ENCODE peak calls at places on chromosomes 1 and 21, in five cellular contexts. One of them, this sample, is unnamed.

GRCh38 chr1:6269997-6270401 is 9.1 kb upstream of the GPR153 start:
- DNase-seq in CD8-positive, alpha-beta memory T cell: no peak
- DNase-seq in sigmoid colon: no peak
- DNase-seq in brain microvascular endothelial cell: no peak
- DNase-seq in PC-3: no peak
- DNase-seq in this sample: no peak

GRCh38 chr1:66731462-66731861 is 20.8 kb upstream of the DYNLT5 start:
- DNase-seq in CD8-positive, alpha-beta memory T cell: no peak
- DNase-seq in sigmoid colon: no peak
- DNase-seq in brain microvascular endothelial cell: no peak
- DNase-seq in PC-3: peak
- DNase-seq in this sample: no peak

GRCh38 chr1:99808391-99809115 is 41.6 kb upstream of the AGL start:
- DNase-seq in CD8-positive, alpha-beta memory T cell: no peak
- DNase-seq in sigmoid colon: peak
- DNase-seq in brain microvascular endothelial cell: peak
- DNase-seq in PC-3: peak
- DNase-seq in this sample: peak

GRCh38 chr1:192439373-192440025 is 122.7 kb downstream of the RGS21 start:
- DNase-seq in CD8-positive, alpha-beta memory T cell: no peak
- DNase-seq in sigmoid colon: no peak
- DNase-seq in brain microvascular endothelial cell: peak
- DNase-seq in PC-3: peak
- DNase-seq in this sample: no peak

GRCh38 chr1:37605061-37605650 is 9.4 kb upstream of the GNL2 start:
- DNase-seq in CD8-positive, alpha-beta memory T cell: no peak
- DNase-seq in sigmoid colon: no peak
- DNase-seq in brain microvascular endothelial cell: no peak
- DNase-seq in PC-3: no peak
- DNase-seq in this sample: no peak

GRCh38 chr1:100799954-100800612 is 80.5 kb downstream of the VCAM1 start:
- DNase-seq in CD8-positive, alpha-beta memory T cell: no peak
- DNase-seq in sigmoid colon: no peak
- DNase-seq in brain microvascular endothelial cell: peak
- DNase-seq in PC-3: peak
- DNase-seq in this sample: no peak

GRCh38 chr1:217812175-217812574 is 181.0 kb downstream of the SPATA17 start:
- DNase-seq in CD8-positive, alpha-beta memory T cell: no peak
- DNase-seq in sigmoid colon: no peak
- DNase-seq in brain microvascular endothelial cell: no peak
- DNase-seq in PC-3: no peak
- DNase-seq in this sample: no peak

GRCh38 chr1:152926091-152926490 is 17.7 kb downstream of the IVL start:
- DNase-seq in CD8-positive, alpha-beta memory T cell: no peak
- DNase-seq in sigmoid colon: no peak
- DNase-seq in brain microvascular endothelial cell: no peak
- DNase-seq in PC-3: peak
- DNase-seq in this sample: no peak

GRCh38 chr1:201461193-201461657 is 7.8 kb downstream of the PHLDA3 start:
- DNase-seq in CD8-positive, alpha-beta memory T cell: no peak
- DNase-seq in sigmoid colon: peak
- DNase-seq in brain microvascular endothelial cell: peak
- DNase-seq in PC-3: peak
- DNase-seq in this sample: no peak

GRCh38 chr21:15752763-15753407 is 23.1 kb downstream of the USP25 start:
- DNase-seq in CD8-positive, alpha-beta memory T cell: no peak
- DNase-seq in sigmoid colon: no peak
- DNase-seq in brain microvascular endothelial cell: no peak
- DNase-seq in PC-3: peak
- DNase-seq in this sample: no peak

GRCh38 chr1:205456383-205456867 is 580 bp upstream of the BLACAT1 start:
- DNase-seq in CD8-positive, alpha-beta memory T cell: no peak
- DNase-seq in sigmoid colon: no peak
- DNase-seq in brain microvascular endothelial cell: no peak
- DNase-seq in PC-3: no peak
- DNase-seq in this sample: no peak

GRCh38 chr1:59730759-59731478 is 83.8 kb upstream of the HOOK1 start:
- DNase-seq in CD8-positive, alpha-beta memory T cell: no peak
- DNase-seq in sigmoid colon: peak
- DNase-seq in brain microvascular endothelial cell: peak
- DNase-seq in PC-3: peak
- DNase-seq in this sample: no peak

GRCh38 chr1:217274416-217274815 is 356.5 kb downstream of the GPATCH2 start:
- DNase-seq in CD8-positive, alpha-beta memory T cell: no peak
- DNase-seq in sigmoid colon: no peak
- DNase-seq in brain microvascular endothelial cell: peak
- DNase-seq in PC-3: no peak
- DNase-seq in this sample: no peak

GRCh38 chr1:20589331-20590312 is 725 bp downstream of the CDA start:
- DNase-seq in CD8-positive, alpha-beta memory T cell: no peak
- DNase-seq in sigmoid colon: peak
- DNase-seq in brain microvascular endothelial cell: no peak
- DNase-seq in PC-3: no peak
- DNase-seq in this sample: no peak

GRCh38 chr1:77642196-77642595 is 40.3 kb downstream of the ZZZ3 start:
- DNase-seq in CD8-positive, alpha-beta memory T cell: no peak
- DNase-seq in sigmoid colon: no peak
- DNase-seq in brain microvascular endothelial cell: peak
- DNase-seq in PC-3: no peak
- DNase-seq in this sample: no peak

GRCh38 chr1:89698020-89698560 is 65.2 kb downstream of the LRRC8C start:
- DNase-seq in CD8-positive, alpha-beta memory T cell: no peak
- DNase-seq in sigmoid colon: no peak
- DNase-seq in brain microvascular endothelial cell: no peak
- DNase-seq in PC-3: no peak
- DNase-seq in this sample: no peak

GRCh38 chr1:206633708-206634121 is 1.6 kb upstream of the DYRK3 start:
- DNase-seq in CD8-positive, alpha-beta memory T cell: no peak
- DNase-seq in sigmoid colon: peak
- DNase-seq in brain microvascular endothelial cell: peak
- DNase-seq in PC-3: peak
- DNase-seq in this sample: no peak

GRCh38 chr1:154419620-154420020 is 14.5 kb downstream of the IL6R start:
- DNase-seq in CD8-positive, alpha-beta memory T cell: no peak
- DNase-seq in sigmoid colon: peak
- DNase-seq in brain microvascular endothelial cell: peak
- DNase-seq in PC-3: peak
- DNase-seq in this sample: no peak

GRCh38 chr1:101511501-101511900 is 274.7 kb downstream of the S1PR1 start:
- DNase-seq in CD8-positive, alpha-beta memory T cell: no peak
- DNase-seq in sigmoid colon: no peak
- DNase-seq in brain microvascular endothelial cell: no peak
- DNase-seq in PC-3: no peak
- DNase-seq in this sample: no peak

GRCh38 chr1:2174348-2175054 is 20.1 kb downstream of the FAAP20 start:
- DNase-seq in CD8-positive, alpha-beta memory T cell: no peak
- DNase-seq in sigmoid colon: peak
- DNase-seq in brain microvascular endothelial cell: no peak
- DNase-seq in PC-3: peak
- DNase-seq in this sample: peak
- H3K4me3 ChIP-seq in CD8-positive, alpha-beta memory T cell: no peak
- H3K4me3 ChIP-seq in sigmoid colon: peak
- H3K4me3 ChIP-seq in brain microvascular endothelial cell: no peak
- H3K4me3 ChIP-seq in PC-3: no peak
- H3K4me3 ChIP-seq in this sample: no peak

GRCh38 chr1:231950732-231951131 is 324.1 kb downstream of the DISC1 start:
- DNase-seq in CD8-positive, alpha-beta memory T cell: no peak
- DNase-seq in sigmoid colon: no peak
- DNase-seq in brain microvascular endothelial cell: no peak
- DNase-seq in PC-3: no peak
- DNase-seq in this sample: no peak
- H3K27ac ChIP-seq in CD8-positive, alpha-beta memory T cell: no peak
- H3K27ac ChIP-seq in sigmoid colon: no peak
- H3K27ac ChIP-seq in brain microvascular endothelial cell: no peak
- H3K27ac ChIP-seq in PC-3: peak
- H3K27ac ChIP-seq in this sample: no peak

DNA sequence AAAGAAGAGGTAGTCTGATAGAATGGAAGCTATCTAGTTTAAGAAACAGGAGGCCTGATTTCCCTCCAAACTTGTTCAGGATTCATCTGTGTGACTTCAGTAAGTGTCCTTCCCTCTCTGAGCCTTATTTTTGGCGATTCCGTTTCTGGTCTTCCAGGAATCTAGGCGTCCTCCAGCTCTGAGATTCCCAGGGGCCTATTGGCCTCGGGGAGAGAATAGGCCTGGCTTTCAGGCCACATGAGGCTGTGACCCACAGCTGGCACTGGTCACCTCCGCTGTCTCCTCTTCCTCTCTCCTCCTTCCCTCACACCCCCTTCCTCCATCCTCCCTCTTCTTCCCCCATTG is 95.0 kb downstream of the FOXD2 start:
- DNase-seq in CD8-positive, alpha-beta memory T cell: no peak
- DNase-seq in sigmoid colon: no peak
- DNase-seq in brain microvascular endothelial cell: no peak
- DNase-seq in PC-3: no peak
- DNase-seq in this sample: no peak
- H3K4me3 ChIP-seq in CD8-positive, alpha-beta memory T cell: no peak
- H3K4me3 ChIP-seq in sigmoid colon: peak
- H3K4me3 ChIP-seq in brain microvascular endothelial cell: peak
- H3K4me3 ChIP-seq in PC-3: no peak
- H3K4me3 ChIP-seq in this sample: peak

GRCh38 chr1:184753093-184753492 is 1.6 kb downstream of the EDEM3 start:
- DNase-seq in CD8-positive, alpha-beta memory T cell: no peak
- DNase-seq in sigmoid colon: no peak
- DNase-seq in brain microvascular endothelial cell: no peak
- DNase-seq in PC-3: no peak
- DNase-seq in this sample: no peak
- H3K27ac ChIP-seq in CD8-positive, alpha-beta memory T cell: peak
- H3K27ac ChIP-seq in sigmoid colon: no peak
- H3K27ac ChIP-seq in brain microvascular endothelial cell: no peak
- H3K27ac ChIP-seq in PC-3: no peak
- H3K27ac ChIP-seq in this sample: no peak

GRCh38 chr1:172383541-172383940 is 36.9 kb upstream of the C1orf105 start:
- DNase-seq in CD8-positive, alpha-beta memory T cell: no peak
- DNase-seq in sigmoid colon: no peak
- DNase-seq in brain microvascular endothelial cell: peak
- DNase-seq in PC-3: no peak
- DNase-seq in this sample: no peak
- H3K4me3 ChIP-seq in CD8-positive, alpha-beta memory T cell: no peak
- H3K4me3 ChIP-seq in sigmoid colon: peak
- H3K4me3 ChIP-seq in brain microvascular endothelial cell: no peak
- H3K4me3 ChIP-seq in PC-3: no peak
- H3K4me3 ChIP-seq in this sample: no peak

GRCh38 chr21:41709166-41709565 is 57.7 kb downstream of the RIPK4 start:
- DNase-seq in CD8-positive, alpha-beta memory T cell: no peak
- DNase-seq in sigmoid colon: no peak
- DNase-seq in brain microvascular endothelial cell: no peak
- DNase-seq in PC-3: no peak
- DNase-seq in this sample: no peak

GRCh38 chr21:41705546-41706262 is 61.1 kb downstream of the RIPK4 start:
- DNase-seq in CD8-positive, alpha-beta memory T cell: no peak
- DNase-seq in sigmoid colon: no peak
- DNase-seq in brain microvascular endothelial cell: no peak
- DNase-seq in PC-3: no peak
- DNase-seq in this sample: no peak

GRCh38 chr21:41706263-41706639 is 60.6 kb downstream of the RIPK4 start:
- DNase-seq in CD8-positive, alpha-beta memory T cell: no peak
- DNase-seq in sigmoid colon: no peak
- DNase-seq in brain microvascular endothelial cell: no peak
- DNase-seq in PC-3: no peak
- DNase-seq in this sample: no peak

GRCh38 chr21:41707231-41707988 is 59.4 kb downstream of the RIPK4 start:
- DNase-seq in CD8-positive, alpha-beta memory T cell: no peak
- DNase-seq in sigmoid colon: no peak
- DNase-seq in brain microvascular endothelial cell: no peak
- DNase-seq in PC-3: peak
- DNase-seq in this sample: no peak

DNA sequence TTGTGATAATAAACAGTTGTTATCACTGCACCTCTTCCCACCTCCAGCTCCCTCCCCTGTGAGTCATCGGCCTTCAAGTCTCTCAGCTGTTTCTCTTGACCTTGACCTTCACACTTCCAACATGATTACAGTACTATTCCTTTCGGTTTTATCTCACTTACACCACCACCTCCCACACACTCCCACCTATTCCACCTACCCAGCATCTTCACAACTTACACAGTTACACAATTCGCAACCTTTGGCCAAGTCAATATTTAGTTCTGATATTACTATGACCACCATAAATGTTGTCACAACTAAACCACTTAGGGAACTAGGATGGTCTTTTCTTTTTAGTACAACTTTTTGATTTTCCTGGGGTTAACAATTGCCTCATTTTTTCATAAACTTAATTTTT is 60.2 kb downstream of the RIPK4 start:
- DNase-seq in CD8-positive, alpha-beta memory T cell: no peak
- DNase-seq in sigmoid colon: no peak
- DNase-seq in brain microvascular endothelial cell: no peak
- DNase-seq in PC-3: no peak
- DNase-seq in this sample: no peak
- H3K27ac ChIP-seq in CD8-positive, alpha-beta memory T cell: no peak
- H3K27ac ChIP-seq in sigmoid colon: no peak
- H3K27ac ChIP-seq in brain microvascular endothelial cell: no peak
- H3K27ac ChIP-seq in PC-3: peak
- H3K27ac ChIP-seq in this sample: no peak

DNA sequence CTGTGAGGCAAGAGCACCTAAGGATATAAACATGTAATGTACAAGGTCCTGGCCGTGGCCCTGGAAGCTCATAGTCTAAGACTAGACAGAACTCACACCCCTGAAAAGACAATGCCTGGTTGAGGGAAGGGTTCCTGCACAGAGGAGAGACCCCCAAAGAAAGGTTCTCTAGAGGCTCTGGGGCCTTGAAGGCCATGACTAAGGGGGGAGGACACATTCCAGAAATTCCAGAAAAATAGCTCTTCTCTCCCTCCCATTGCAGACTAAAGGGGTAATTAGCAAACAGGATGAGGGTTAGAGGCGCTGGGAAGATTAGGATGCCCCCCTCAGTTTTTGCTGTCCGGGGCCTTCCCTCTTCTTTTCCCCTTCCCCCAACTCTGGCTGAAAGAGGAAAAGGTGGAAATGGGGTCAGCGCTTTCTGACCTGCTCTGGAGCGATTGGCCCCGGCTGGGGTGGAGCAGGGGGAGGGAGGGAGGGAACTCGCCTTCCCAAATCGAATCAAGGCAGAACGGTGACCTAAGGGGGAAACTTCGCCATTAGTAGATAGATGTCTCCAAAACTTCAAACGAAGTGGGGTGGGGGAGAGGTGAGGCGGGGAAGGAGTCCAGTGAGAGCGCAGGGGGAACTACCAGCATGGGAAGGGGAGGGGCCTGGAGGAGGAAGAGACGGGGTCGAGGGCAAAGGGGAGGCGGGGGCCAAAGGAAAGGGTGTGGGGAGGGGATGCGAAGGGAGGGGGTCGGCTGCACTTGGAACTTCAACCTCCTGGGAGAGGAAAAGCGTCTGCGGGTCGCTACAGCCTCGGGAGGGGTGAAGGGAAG is 11.8 kb downstream of the PAX7 start:
- DNase-seq in CD8-positive, alpha-beta memory T cell: no peak
- DNase-seq in sigmoid colon: no peak
- DNase-seq in brain microvascular endothelial cell: no peak
- DNase-seq in PC-3: no peak
- DNase-seq in this sample: no peak
- H3K4me3 ChIP-seq in CD8-positive, alpha-beta memory T cell: no peak
- H3K4me3 ChIP-seq in sigmoid colon: no peak
- H3K4me3 ChIP-seq in brain microvascular endothelial cell: no peak
- H3K4me3 ChIP-seq in PC-3: no peak
- H3K4me3 ChIP-seq in this sample: no peak

This sample was measured in naive thymus-derived CD4-positive, alpha-beta T cell.